ENCODE peak calls at places on chromosomes 7 and 10, in eight cellular contexts. T, B, Q, K, D, W, A and R are unnamed samples.

GRCh38 chr7:21914671-21915070 is 31.0 kb downstream of the CDCA7L start:
- DNase-seq in B (no peak), D (no peak), A (no peak), W (no peak), K (no peak), T (no peak), Q (no peak), R (no peak)

GRCh38 chr10:88152720-88153119 is 289.3 kb downstream of the PTEN start:
- DNase-seq in B (peak), T (peak), K (peak), D (no peak), W (no peak), Q (no peak), A (no peak), R (no peak)

GRCh38 chr7:75639071-75639892 is 99.5 kb downstream of the HIP1 start:
- DNase-seq in Q (peak), T (no peak), A (peak), K (peak), D (peak), B (no peak), W (peak), R (peak)

GRCh38 chr10:15515207-15515606 is 144.1 kb upstream of the FAM171A1 start:
- DNase-seq in K (no peak), D (no peak), T (no peak), A (no peak), W (peak), Q (no peak), B (peak), R (peak)

GRCh38 chr10:16944961-16945360 is 127.7 kb upstream of the RSU1 start:
- DNase-seq in T (no peak), W (no peak), D (no peak), Q (no peak), A (no peak), B (no peak), K (no peak), R (no peak)

GRCh38 chr7:129351320-129351719 is 82.9 kb upstream of the STRIP2 start:
- DNase-seq in T (no peak), K (peak), D (no peak), B (no peak), A (no peak), W (no peak), Q (no peak), R (no peak)

GRCh38 chr10:103795634-103796265 is 59.6 kb downstream of the SH3PXD2A start:
- DNase-seq in K (no peak), B (no peak), T (no peak), W (peak), A (no peak), Q (no peak), D (no peak), R (no peak)

GRCh38 chr7:17849504-17849903 is 90.8 kb downstream of the SNX13 start:
- DNase-seq in K (peak), D (no peak), T (no peak), Q (no peak), W (no peak), B (no peak), A (no peak), R (no peak)

GRCh38 chr10:35379226-35380137 is 43.2 kb downstream of the CCNY start:
- DNase-seq in D (peak), W (peak), Q (peak), K (peak), A (peak), T (no peak), B (no peak), R (no peak)

GRCh38 chr10:45464958-45465567 is 91.0 kb downstream of the ALOX5 start:
- DNase-seq in W (peak), A (peak), T (peak), Q (peak), K (peak), D (peak), B (peak), R (peak)

GRCh38 chr7:97218767-97219166 is 101.3 kb downstream of the SDHAF3 start:
- DNase-seq in A (no peak), T (no peak), Q (no peak), W (no peak), K (no peak), B (no peak), D (no peak), R (no peak)

GRCh38 chr7:45237788-45238461 is 80.3 kb downstream of the RAMP3 start:
- DNase-seq in D (no peak), A (no peak), T (no peak), W (no peak), B (no peak), Q (no peak), K (no peak), R (no peak)

GRCh38 chr7:118109607-118110006 is 74.4 kb upstream of the LSM8 start:
- DNase-seq in B (no peak), W (no peak), A (no peak), T (no peak), Q (no peak), K (no peak), D (no peak), R (no peak)

GRCh38 chr10:23974886-23975830 is 233.8 kb upstream of the KIAA1217 start:
- DNase-seq in K (no peak), W (no peak), Q (no peak), B (no peak), D (no peak), A (no peak), T (no peak), R (no peak)

GRCh38 chr7:30034501-30034900 is 6.3 kb downstream of the PLEKHA8 start:
- DNase-seq in W (no peak), K (no peak), A (no peak), B (no peak), D (no peak), T (no peak), Q (no peak), R (no peak)

GRCh38 chr10:121854809-121855445 is 72.9 kb downstream of the ATE1 start:
- DNase-seq in T (no peak), W (no peak), D (peak), A (no peak), Q (no peak), K (no peak), B (no peak), R (no peak)

GRCh38 chr10:4352566-4352961 is 473.4 kb upstream of the AKR1E2 start:
- DNase-seq in D (no peak), A (peak), B (no peak), K (no peak), T (no peak), Q (no peak), W (peak), R (no peak)

GRCh38 chr10:131750171-131750895 is 150.5 kb upstream of the PPP2R2D start:
- DNase-seq in K (no peak), W (no peak), A (no peak), D (no peak), B (no peak), Q (no peak), T (no peak), R (no peak)

GRCh38 chr10:18164771-18165361 is 24.6 kb downstream of the CACNB2 start:
- DNase-seq in T (no peak), W (peak), D (no peak), A (no peak), B (no peak), Q (no peak), K (peak), R (no peak)

GRCh38 chr10:131576341-131577177 is 265.0 kb upstream of the TCERG1L start:
- DNase-seq in D (no peak), A (no peak), T (no peak), B (peak), K (no peak), Q (peak), W (no peak), R (no peak)

GRCh38 chr7:1975179-1975578 is 257.6 kb downstream of the MAD1L1 start:
- DNase-seq in W (no peak), D (peak), A (peak), B (no peak), T (no peak), Q (peak), K (no peak), R (no peak)

GRCh38 chr10:34612446-34612845 is 202.7 kb downstream of the PARD3 start:
- DNase-seq in A (no peak), W (no peak), B (no peak), T (no peak), Q (no peak), K (no peak), D (no peak), R (no peak)

GRCh38 chr10:127577376-127577775 is 28.3 kb downstream of the NPS start:
- DNase-seq in B (no peak), Q (no peak), T (no peak), W (no peak), K (peak), D (no peak), A (no peak), R (no peak)

GRCh38 chr7:91759205-91759863 is 121.2 kb downstream of the MTERF1 start:
- DNase-seq in D (peak), K (no peak), A (no peak), B (no peak), W (no peak), T (no peak), Q (no peak), R (peak)

GRCh38 chr10:108014902-108015177 is 850.3 kb upstream of the SORCS1 start:
- DNase-seq in Q (no peak), W (no peak), D (no peak), A (no peak), T (no peak), K (no peak), B (no peak), R (no peak)

DNA sequence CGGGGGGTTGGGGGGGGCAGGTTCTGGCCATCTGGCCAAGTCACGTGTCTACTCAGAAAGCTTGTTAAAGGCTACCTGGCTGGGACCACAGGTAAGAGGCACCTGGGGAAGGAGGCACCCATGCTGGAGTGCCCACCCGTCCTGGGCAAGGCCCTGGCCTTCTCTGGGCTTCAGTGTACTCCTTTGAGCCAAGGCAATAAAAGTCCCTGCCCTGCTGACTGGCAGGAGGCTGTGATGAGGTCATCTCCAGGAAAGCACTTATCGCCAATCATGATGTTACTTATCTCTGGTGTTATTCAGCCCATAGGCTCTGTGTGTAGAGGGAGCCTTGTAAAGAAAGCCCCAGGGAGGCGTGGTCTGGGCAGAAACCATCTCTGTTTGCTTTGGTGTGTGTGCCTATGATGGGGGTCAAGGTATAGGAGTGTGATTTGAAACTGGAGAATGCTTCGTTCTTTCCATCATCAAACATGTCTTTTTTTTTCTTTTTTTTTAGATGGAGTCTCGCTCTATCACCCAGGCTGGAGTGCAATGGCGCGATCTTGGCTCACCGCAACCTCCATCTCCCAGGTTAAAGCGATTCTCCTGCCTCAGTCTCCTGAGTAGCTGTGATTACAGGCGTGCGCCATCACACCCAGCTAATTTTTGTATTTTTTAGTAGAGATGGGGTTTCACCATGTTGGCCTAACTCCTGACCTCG is 2.5 kb upstream of the CLDN4 start:
- DNase-seq in Q (no peak), W (peak), B (no peak), D (no peak), K (peak), A (no peak), T (peak), R (peak)
- TF ChIP-seq POLR2A in Q (no peak), W (no peak), B (no peak), D (no peak), K (no peak), A (no peak), T (peak), R (peak)

DNA sequence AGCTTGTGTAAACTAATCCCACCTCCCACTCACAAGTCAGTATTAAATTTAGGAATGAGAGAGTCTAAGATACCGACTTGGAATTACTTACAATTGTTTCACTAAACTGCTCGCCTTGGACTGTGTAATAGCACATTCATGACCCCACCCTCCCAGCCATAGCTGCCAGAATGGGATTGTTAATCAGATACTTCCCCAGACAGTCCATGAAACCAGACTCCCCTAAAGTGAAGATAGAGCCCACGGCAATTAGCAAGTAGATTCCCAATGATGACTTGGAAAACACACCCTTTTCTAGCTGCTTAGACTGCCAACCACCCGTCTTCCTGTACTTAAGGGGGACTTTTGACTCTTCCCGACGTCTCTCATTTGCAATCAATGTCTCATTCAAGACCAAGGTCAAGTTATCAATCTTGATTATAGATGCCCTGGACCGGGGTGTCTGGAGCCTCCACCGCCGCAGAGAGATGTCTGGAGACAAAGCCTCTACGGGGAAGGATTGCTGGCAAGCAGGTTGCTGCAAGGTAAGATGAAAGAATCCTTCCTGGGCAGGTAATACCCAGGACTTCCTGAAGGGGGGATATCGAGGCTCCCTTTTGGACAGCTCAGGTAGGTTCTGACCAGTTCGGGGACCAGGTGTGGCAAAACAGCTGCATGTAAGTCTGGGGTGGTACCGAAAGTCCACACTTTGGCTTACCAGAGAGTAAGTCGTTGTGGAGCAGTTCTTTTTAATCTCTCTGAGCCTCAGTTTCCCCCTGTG is 12.6 kb upstream of the CUX1 start:
- DNase-seq in K (no peak), B (no peak), Q (peak), A (no peak), W (no peak), D (no peak), T (peak), R (peak)
- TF ChIP-seq CTCF in K (no peak), B (no peak), Q (no peak), A (no peak), W (no peak), D (peak), T (peak), R (peak)

DNA sequence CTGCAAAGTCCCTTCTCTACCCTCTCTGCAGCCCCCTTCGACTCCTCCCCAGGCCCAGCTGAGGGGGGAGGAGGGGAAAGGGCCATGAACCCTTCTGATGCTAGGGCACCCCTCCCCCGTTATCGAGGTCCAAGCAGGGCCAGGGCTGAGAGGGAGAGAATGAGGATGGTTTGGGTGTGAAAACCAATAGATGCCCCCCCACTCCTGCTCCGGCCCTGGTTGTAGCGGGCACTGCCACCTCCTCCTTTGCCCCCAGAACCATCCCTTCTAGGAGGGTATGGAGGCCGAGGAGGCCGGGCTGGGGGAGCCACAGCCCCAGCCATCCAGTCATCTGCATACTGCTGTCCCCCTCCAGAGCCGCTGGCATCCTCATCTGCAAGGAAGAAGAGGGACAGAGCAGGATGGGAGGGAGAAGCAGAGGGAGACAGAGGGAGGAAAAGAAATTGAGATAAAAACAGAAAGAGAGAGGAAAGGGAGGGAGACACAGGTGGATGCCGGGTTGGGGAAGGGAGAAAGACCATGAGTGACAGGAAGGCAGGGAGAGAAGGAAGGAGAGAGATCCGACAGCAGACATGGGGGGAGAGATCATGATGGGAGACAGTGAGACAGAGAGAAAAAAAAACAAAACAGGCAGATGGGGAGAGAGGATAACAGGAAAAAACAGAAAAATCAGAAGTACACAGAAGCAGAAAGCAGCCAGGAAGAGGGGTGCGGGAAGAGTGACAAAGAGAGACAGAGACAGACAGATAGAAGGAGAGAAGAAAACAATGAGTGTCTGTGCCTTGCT is 1.9 kb upstream of the GAL3ST4 start:
- DNase-seq in D (no peak), K (no peak), W (no peak), T (no peak), A (no peak), B (no peak), Q (peak), R (no peak)
- H3K4me3 ChIP-seq in D (no peak), K (no peak), W (no peak), T (no peak), A (no peak), B (no peak), Q (no peak), R (no peak)

GRCh38 chr7:228610-229009 is 36.2 kb downstream of the FAM20C start:
- DNase-seq in D (no peak), B (no peak), A (no peak), Q (no peak), K (no peak), T (no peak), W (no peak), R (no peak)
- TF ChIP-seq POLR2A in D (no peak), B (no peak), A (no peak), Q (no peak), K (no peak), T (no peak), W (no peak), R (no peak)

GRCh38 chr10:31605426-31605825 is 286.4 kb downstream of the ZEB1 start:
- DNase-seq in Q (no peak), W (no peak), T (no peak), K (no peak), B (no peak), A (no peak), D (no peak), R (no peak)

GRCh38 chr10:31604141-31604540 is 285.1 kb downstream of the ZEB1 start:
- DNase-seq in Q (no peak), A (peak), K (peak), T (no peak), B (no peak), W (peak), D (no peak), R (no peak)

GRCh38 chr10:31604646-31605170 is 285.7 kb downstream of the ZEB1 start:
- DNase-seq in W (no peak), K (no peak), T (no peak), B (no peak), A (no peak), D (no peak), Q (no peak), R (no peak)

GRCh38 chr10:31602541-31603244 is 283.7 kb downstream of the ZEB1 start:
- DNase-seq in T (no peak), W (peak), K (peak), B (peak), A (peak), Q (peak), D (peak), R (peak)

DNA sequence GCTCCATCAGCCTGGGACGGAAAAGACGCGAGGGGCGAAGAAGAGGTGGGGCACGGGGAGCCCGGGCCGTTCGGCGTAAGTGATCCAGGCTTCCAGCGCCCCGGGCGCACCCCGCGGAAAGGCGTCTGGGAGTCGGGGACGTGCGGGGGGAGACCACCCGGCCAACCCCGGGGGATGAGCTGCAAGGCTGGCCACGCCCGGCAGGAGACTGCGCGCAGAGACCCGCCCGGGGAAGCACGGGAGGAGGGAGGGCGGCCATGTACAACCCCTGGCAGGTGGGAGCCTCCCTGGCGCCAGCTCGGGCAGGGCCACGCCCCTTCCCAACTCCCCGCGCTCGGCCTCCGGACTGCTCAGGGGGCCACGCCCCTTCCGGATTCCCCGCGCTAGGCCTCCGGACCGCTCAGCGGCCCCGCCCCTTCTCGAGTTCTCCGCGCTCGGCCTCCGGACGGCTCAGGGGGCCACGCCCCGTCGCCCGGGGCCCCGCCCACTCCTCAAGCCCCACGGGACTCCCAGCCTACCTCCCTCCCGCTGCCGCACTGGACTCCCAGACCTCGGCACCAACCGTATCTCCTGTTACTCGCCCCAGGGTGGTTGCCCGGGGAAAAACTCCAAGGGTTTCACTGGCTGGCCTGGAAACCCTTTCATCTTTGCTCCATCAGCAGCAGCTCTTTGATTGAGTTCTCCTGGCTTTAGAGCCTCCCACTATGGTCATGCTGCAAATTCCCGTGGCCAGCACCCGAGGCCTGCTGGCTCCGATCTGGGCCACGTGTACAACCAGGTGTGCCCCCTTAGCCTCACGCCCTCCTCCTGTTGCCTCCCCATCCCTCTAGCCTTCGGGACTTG is 284.4 kb downstream of the ZEB1 start:
- DNase-seq in K (peak), W (peak), A (peak), B (peak), Q (peak), D (peak), T (peak), R (peak)
- TF ChIP-seq CTCF in K (no peak), W (peak), A (peak), B (no peak), Q (no peak), D (no peak), T (no peak), R (peak)

DNA sequence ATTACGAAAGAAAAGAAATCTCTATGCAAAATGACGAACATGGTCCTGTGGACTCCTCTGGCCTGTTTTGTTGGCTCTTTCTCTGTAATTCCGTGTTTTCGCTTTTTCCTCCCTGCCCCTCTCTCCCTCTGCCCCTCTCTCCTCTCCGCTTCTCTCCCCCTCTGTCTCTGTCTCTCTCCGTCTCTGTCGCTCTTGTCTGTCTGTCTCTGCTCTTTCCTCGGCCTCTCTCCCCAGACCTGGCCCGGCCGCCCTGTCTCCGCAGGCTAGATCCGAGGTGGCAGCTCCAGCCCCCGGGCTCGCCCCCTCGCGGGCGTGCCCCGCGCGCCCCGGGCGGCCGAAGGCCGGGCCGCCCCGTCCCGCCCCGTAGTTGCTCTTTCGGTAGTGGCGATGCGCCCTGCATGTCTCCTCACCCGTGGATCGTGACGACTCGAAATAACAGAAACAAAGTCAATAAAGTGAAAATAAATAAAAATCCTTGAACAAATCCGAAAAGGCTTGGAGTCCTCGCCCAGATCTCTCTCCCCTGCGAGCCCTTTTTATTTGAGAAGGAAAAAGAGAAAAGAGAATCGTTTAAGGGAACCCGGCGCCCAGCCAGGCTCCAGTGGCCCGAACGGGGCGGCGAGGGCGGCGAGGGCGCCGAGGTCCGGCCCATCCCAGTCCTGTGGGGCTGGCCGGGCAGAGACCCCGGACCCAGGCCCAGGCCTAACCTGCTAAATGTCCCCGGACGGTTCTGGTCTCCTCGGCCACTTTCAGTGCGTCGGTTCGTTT is 83.5 kb upstream of the SLF2 start:
- DNase-seq in Q (no peak), T (no peak), W (no peak), K (no peak), D (no peak), A (no peak), B (no peak), R (no peak)
- H3K4me3 ChIP-seq in Q (no peak), T (peak), W (peak), K (peak), D (peak), A (peak), B (no peak), R (peak)